ENCODE peak calls at places on chromosomes 4 and X, in five cellular contexts. One of them, this sample, is unnamed.

GRCh38 chr4:120830204-120830603 is 92.3 kb downstream of the PRDM5 start:
- DNase-seq in NCI-H1092: no peak
- DNase-seq in progenitor cell of endocrine pancreas: no peak
- DNase-seq in stimulated activated CD8-positive, alpha-beta memory T cell treated with anti-CD3 and anti-CD28 coated beads, Interleukin-15, amount 100 ng/mL, for 4 hours: no peak
- DNase-seq in IMR-90: peak
- DNase-seq in this sample: peak

GRCh38 chr4:13968723-13969122 is 341.2 kb upstream of the BOD1L1 start:
- DNase-seq in NCI-H1092: no peak
- DNase-seq in progenitor cell of endocrine pancreas: no peak
- DNase-seq in stimulated activated CD8-positive, alpha-beta memory T cell treated with anti-CD3 and anti-CD28 coated beads, Interleukin-15, amount 100 ng/mL, for 4 hours: no peak
- DNase-seq in IMR-90: peak
- DNase-seq in this sample: peak

GRCh38 chr4:184293552-184293951 is 75.9 kb upstream of the ENPP6 start:
- DNase-seq in NCI-H1092: no peak
- DNase-seq in progenitor cell of endocrine pancreas: no peak
- DNase-seq in stimulated activated CD8-positive, alpha-beta memory T cell treated with anti-CD3 and anti-CD28 coated beads, Interleukin-15, amount 100 ng/mL, for 4 hours: no peak
- DNase-seq in IMR-90: no peak
- DNase-seq in this sample: no peak

GRCh38 chr4:176302283-176303275 is 17.2 kb upstream of the SPCS3 start:
- DNase-seq in NCI-H1092: no peak
- DNase-seq in progenitor cell of endocrine pancreas: no peak
- DNase-seq in stimulated activated CD8-positive, alpha-beta memory T cell treated with anti-CD3 and anti-CD28 coated beads, Interleukin-15, amount 100 ng/mL, for 4 hours: no peak
- DNase-seq in IMR-90: peak
- DNase-seq in this sample: peak

GRCh38 chr4:153553155-153553819 is 87.1 kb downstream of the TMEM131L start:
- DNase-seq in NCI-H1092: no peak
- DNase-seq in progenitor cell of endocrine pancreas: no peak
- DNase-seq in stimulated activated CD8-positive, alpha-beta memory T cell treated with anti-CD3 and anti-CD28 coated beads, Interleukin-15, amount 100 ng/mL, for 4 hours: no peak
- DNase-seq in IMR-90: peak
- DNase-seq in this sample: no peak

GRCh38 chr4:185237185-185237584 is 27.8 kb downstream of the SNX25 start:
- DNase-seq in NCI-H1092: no peak
- DNase-seq in progenitor cell of endocrine pancreas: no peak
- DNase-seq in stimulated activated CD8-positive, alpha-beta memory T cell treated with anti-CD3 and anti-CD28 coated beads, Interleukin-15, amount 100 ng/mL, for 4 hours: no peak
- DNase-seq in IMR-90: no peak
- DNase-seq in this sample: no peak

GRCh38 chrX:115399306-115399705 is 109.8 kb downstream of the LUZP4 start:
- DNase-seq in NCI-H1092: no peak
- DNase-seq in progenitor cell of endocrine pancreas: no peak
- DNase-seq in stimulated activated CD8-positive, alpha-beta memory T cell treated with anti-CD3 and anti-CD28 coated beads, Interleukin-15, amount 100 ng/mL, for 4 hours: no peak
- DNase-seq in IMR-90: no peak
- DNase-seq in this sample: no peak

GRCh38 chrX:150506486-150506885 is 61.9 kb upstream of the MTM1 start:
- DNase-seq in NCI-H1092: no peak
- DNase-seq in progenitor cell of endocrine pancreas: no peak
- DNase-seq in stimulated activated CD8-positive, alpha-beta memory T cell treated with anti-CD3 and anti-CD28 coated beads, Interleukin-15, amount 100 ng/mL, for 4 hours: no peak
- DNase-seq in IMR-90: no peak
- DNase-seq in this sample: no peak

GRCh38 chrX:154719132-154719675 is 31.7 kb downstream of the GAB3 start:
- DNase-seq in NCI-H1092: no peak
- DNase-seq in progenitor cell of endocrine pancreas: no peak
- DNase-seq in stimulated activated CD8-positive, alpha-beta memory T cell treated with anti-CD3 and anti-CD28 coated beads, Interleukin-15, amount 100 ng/mL, for 4 hours: peak
- DNase-seq in IMR-90: peak
- DNase-seq in this sample: peak

GRCh38 chr4:157121396-157121795 is 45.4 kb downstream of the GLRB start:
- DNase-seq in NCI-H1092: no peak
- DNase-seq in progenitor cell of endocrine pancreas: no peak
- DNase-seq in stimulated activated CD8-positive, alpha-beta memory T cell treated with anti-CD3 and anti-CD28 coated beads, Interleukin-15, amount 100 ng/mL, for 4 hours: no peak
- DNase-seq in IMR-90: no peak
- DNase-seq in this sample: peak

GRCh38 chr4:112416464-112416863 is 99.5 kb downstream of the NEUROG2 start:
- DNase-seq in NCI-H1092: no peak
- DNase-seq in progenitor cell of endocrine pancreas: no peak
- DNase-seq in stimulated activated CD8-positive, alpha-beta memory T cell treated with anti-CD3 and anti-CD28 coated beads, Interleukin-15, amount 100 ng/mL, for 4 hours: no peak
- DNase-seq in IMR-90: no peak
- DNase-seq in this sample: no peak

GRCh38 chr4:161419822-161420221 is 744.0 kb downstream of the FSTL5 start:
- DNase-seq in NCI-H1092: no peak
- DNase-seq in progenitor cell of endocrine pancreas: no peak
- DNase-seq in stimulated activated CD8-positive, alpha-beta memory T cell treated with anti-CD3 and anti-CD28 coated beads, Interleukin-15, amount 100 ng/mL, for 4 hours: no peak
- DNase-seq in IMR-90: no peak
- DNase-seq in this sample: no peak

GRCh38 chrX:50168305-50168704 is 32.5 kb downstream of the AKAP4 start:
- DNase-seq in NCI-H1092: no peak
- DNase-seq in progenitor cell of endocrine pancreas: no peak
- DNase-seq in stimulated activated CD8-positive, alpha-beta memory T cell treated with anti-CD3 and anti-CD28 coated beads, Interleukin-15, amount 100 ng/mL, for 4 hours: no peak
- DNase-seq in IMR-90: peak
- DNase-seq in this sample: no peak

GRCh38 chr4:130486186-130486585 is 1390.2 kb downstream of the C4orf33 start:
- DNase-seq in NCI-H1092: no peak
- DNase-seq in progenitor cell of endocrine pancreas: no peak
- DNase-seq in stimulated activated CD8-positive, alpha-beta memory T cell treated with anti-CD3 and anti-CD28 coated beads, Interleukin-15, amount 100 ng/mL, for 4 hours: no peak
- DNase-seq in IMR-90: peak
- DNase-seq in this sample: peak

GRCh38 chr4:159829184-159829583 is 726.3 kb downstream of the RAPGEF2 start:
- DNase-seq in NCI-H1092: no peak
- DNase-seq in progenitor cell of endocrine pancreas: no peak
- DNase-seq in stimulated activated CD8-positive, alpha-beta memory T cell treated with anti-CD3 and anti-CD28 coated beads, Interleukin-15, amount 100 ng/mL, for 4 hours: no peak
- DNase-seq in IMR-90: no peak
- DNase-seq in this sample: no peak

GRCh38 chrX:13688384-13688771 is 550 bp upstream of the RAB9A start:
- DNase-seq in NCI-H1092: no peak
- DNase-seq in progenitor cell of endocrine pancreas: no peak
- DNase-seq in stimulated activated CD8-positive, alpha-beta memory T cell treated with anti-CD3 and anti-CD28 coated beads, Interleukin-15, amount 100 ng/mL, for 4 hours: no peak
- DNase-seq in IMR-90: no peak
- DNase-seq in this sample: no peak

GRCh38 chrX:119899125-119899524 is 3.4 kb downstream of the AKAP14 start:
- DNase-seq in NCI-H1092: no peak
- DNase-seq in progenitor cell of endocrine pancreas: no peak
- DNase-seq in stimulated activated CD8-positive, alpha-beta memory T cell treated with anti-CD3 and anti-CD28 coated beads, Interleukin-15, amount 100 ng/mL, for 4 hours: no peak
- DNase-seq in IMR-90: no peak
- DNase-seq in this sample: no peak

GRCh38 chrX:48520976-48521352 is 644 bp upstream of the EBP start:
- DNase-seq in NCI-H1092: no peak
- DNase-seq in progenitor cell of endocrine pancreas: no peak
- DNase-seq in stimulated activated CD8-positive, alpha-beta memory T cell treated with anti-CD3 and anti-CD28 coated beads, Interleukin-15, amount 100 ng/mL, for 4 hours: no peak
- DNase-seq in IMR-90: no peak
- DNase-seq in this sample: no peak

GRCh38 chr4:663438-664428 is 10.3 kb downstream of the ATP5ME start:
- DNase-seq in NCI-H1092: peak
- DNase-seq in progenitor cell of endocrine pancreas: peak
- DNase-seq in stimulated activated CD8-positive, alpha-beta memory T cell treated with anti-CD3 and anti-CD28 coated beads, Interleukin-15, amount 100 ng/mL, for 4 hours: peak
- DNase-seq in IMR-90: no peak
- DNase-seq in this sample: no peak